ENCODE peak calls at places on chromosomes 6 and 20, in eight cellular contexts. D is astrocyte, M is WTC11, G is mammary epithelial cell, T is psoas muscle, F is fibroblast of mammary gland, N is neural progenitor cell, R is endothelial cell of umbilical vein. O is an unnamed sample.

GRCh38 chr6:35449287-35449881 is 2.8 kb upstream of the FANCE start:
- DNase-seq in F (peak; percentile 71), R (peak; percentile 62), T (no peak), N (peak; percentile 85), M (no peak), G (peak; percentile 57), D (peak; percentile 38), O (peak; percentile 74)

GRCh38 chr6:87918461-87918941 is 129.1 kb upstream of the SPACA1 start:
- DNase-seq in D (peak; percentile 30), M (no peak), N (no peak), R (no peak), G (no peak), T (no peak), F (no peak), O (no peak)

GRCh38 chr6:35427851-35428321 is 24.3 kb upstream of the FANCE start:
- DNase-seq in R (peak; percentile 53), F (peak; percentile 84), G (no peak), N (no peak), M (no peak), T (no peak), D (peak; percentile 76), O (peak; percentile 24)

GRCh38 chr20:60341062-60341461 is 382.8 kb downstream of the CDH26 start:
- DNase-seq in T (no peak), D (no peak), R (no peak), M (no peak), N (no peak), G (no peak), F (no peak), O (no peak)

GRCh38 chr6:18323935-18324707 is 59.8 kb upstream of the DEK start:
- DNase-seq in M (no peak), R (peak; percentile 69), N (peak; percentile 72), G (peak; percentile 40), D (peak; percentile 21), T (no peak), F (peak; percentile 57), O (peak; percentile 64)

GRCh38 chr6:8113260-8113659 is 10.9 kb upstream of the EEF1E1 start:
- DNase-seq in F (peak; percentile 11), G (no peak), N (no peak), D (peak; percentile 11), T (no peak), M (no peak), R (no peak), O (no peak)

GRCh38 chr20:3651204-3651970 is 11.8 kb downstream of the GFRA4 start:
- DNase-seq in D (no peak), R (no peak), G (no peak), T (no peak), N (no peak), F (no peak), M (no peak), O (no peak)

GRCh38 chr20:49510562-49511117 is 28.2 kb upstream of the KCNB1 start:
- DNase-seq in M (no peak), D (peak; percentile 94), N (no peak), T (peak; percentile 93), F (peak; percentile 90), G (no peak), R (no peak), O (peak; percentile 20)

GRCh38 chr20:36082516-36082915 is 72.0 kb upstream of the EPB41L1 start:
- DNase-seq in M (no peak), D (no peak), R (no peak), N (no peak), F (no peak), T (no peak), G (no peak), O (no peak)

GRCh38 chr6:113855500-113856010 is 1.6 kb upstream of the MARCKS start:
- DNase-seq in D (peak; percentile 40), F (peak; percentile 39), R (peak; percentile 84), G (peak; percentile 34), T (no peak), N (peak; percentile 67), M (peak; percentile 26), O (no peak)

GRCh38 chr6:157944983-157945931 is 36.4 kb upstream of the SYNJ2 start:
- DNase-seq in N (no peak), D (peak; percentile 72), F (peak; percentile 66), R (no peak), G (no peak), M (no peak), T (no peak), O (no peak)

GRCh38 chr6:146364816-146365594 is 178.6 kb upstream of the RAB32 start:
- DNase-seq in D (no peak), R (peak; percentile 36), G (no peak), T (no peak), N (no peak), F (no peak), M (no peak), O (peak; percentile 14)

GRCh38 chr6:37566209-37566859 is 66.6 kb upstream of the CCDC167 start:
- DNase-seq in F (peak; percentile 11), G (peak; percentile 13), D (no peak), N (peak; percentile 89), T (peak; percentile 65), R (peak; percentile 59), M (peak; percentile 86), O (peak; percentile 34)

GRCh38 chr6:153130515-153131036 is 506 bp downstream of the RGS17 start:
- DNase-seq in G (peak; percentile 35), N (no peak), D (no peak), F (no peak), T (no peak), R (no peak), M (peak; percentile 36), O (peak; percentile 9)

GRCh38 chr6:5584072-5584471 is 322.8 kb downstream of the FARS2 start:
- DNase-seq in M (no peak), R (no peak), T (no peak), F (peak; percentile 73), G (no peak), N (no peak), D (peak; percentile 80), O (no peak)

GRCh38 chr6:39707962-39708683 is 17.1 kb downstream of the KIF6 start:
- DNase-seq in N (no peak), G (no peak), T (no peak), R (no peak), D (peak; percentile 21), M (no peak), F (peak; percentile 37), O (no peak)

GRCh38 chr20:49636447-49636846 is 68.5 kb upstream of the PTGIS start:
- DNase-seq in G (no peak), R (no peak), D (no peak), M (no peak), F (no peak), N (no peak), T (peak; percentile 78), O (no peak)

GRCh38 chr6:134176283-134176975 is 124.0 kb upstream of the SLC2A12 start:
- DNase-seq in N (peak; percentile 69), R (peak; percentile 62), F (peak; percentile 18), D (peak; percentile 58), G (no peak), M (peak; percentile 60), T (peak; percentile 85), O (no peak)

DNA sequence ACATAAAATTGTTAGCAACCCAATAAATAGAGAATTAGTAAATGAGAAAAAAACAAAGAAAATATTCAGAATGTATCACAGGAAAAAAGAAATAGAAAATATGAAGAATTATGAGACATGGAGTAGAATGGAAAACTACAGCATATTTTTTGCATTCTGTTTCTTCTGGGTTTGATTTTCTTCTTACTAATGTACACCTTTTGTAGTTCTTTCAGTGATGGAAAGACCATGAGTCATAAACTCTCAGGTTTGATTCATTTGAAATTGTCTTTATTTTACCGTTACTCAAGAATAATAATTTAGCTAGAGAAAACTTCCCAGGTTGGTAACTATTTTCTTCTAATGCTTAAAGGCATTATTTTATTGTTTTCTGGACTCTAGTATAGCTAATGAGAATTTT is 90.3 kb upstream of the TMEM170B start:
- DNase-seq in N (no peak), T (no peak), F (no peak), G (no peak), D (no peak), R (no peak), M (no peak), O (no peak)
- TF ChIP-seq CTCF in N (no peak), T (no peak), F (no peak), G (no peak), D (no peak), R (no peak), M (no peak), O (no peak)

GRCh38 chr6:167968091-167968490 is 29.4 kb upstream of the KIF25 start:
- DNase-seq in M (peak; percentile 83), G (no peak), N (peak; percentile 64), D (no peak), T (no peak), F (peak; percentile 10), R (no peak), O (peak; percentile 30)
- TF ChIP-seq CTCF in M (peak; percentile 60), G (peak; percentile 55), N (peak; percentile 75), D (peak; percentile 8), T (peak; percentile 29), F (peak; percentile 42), R (peak; percentile 27), O (peak; percentile 25)

DNA sequence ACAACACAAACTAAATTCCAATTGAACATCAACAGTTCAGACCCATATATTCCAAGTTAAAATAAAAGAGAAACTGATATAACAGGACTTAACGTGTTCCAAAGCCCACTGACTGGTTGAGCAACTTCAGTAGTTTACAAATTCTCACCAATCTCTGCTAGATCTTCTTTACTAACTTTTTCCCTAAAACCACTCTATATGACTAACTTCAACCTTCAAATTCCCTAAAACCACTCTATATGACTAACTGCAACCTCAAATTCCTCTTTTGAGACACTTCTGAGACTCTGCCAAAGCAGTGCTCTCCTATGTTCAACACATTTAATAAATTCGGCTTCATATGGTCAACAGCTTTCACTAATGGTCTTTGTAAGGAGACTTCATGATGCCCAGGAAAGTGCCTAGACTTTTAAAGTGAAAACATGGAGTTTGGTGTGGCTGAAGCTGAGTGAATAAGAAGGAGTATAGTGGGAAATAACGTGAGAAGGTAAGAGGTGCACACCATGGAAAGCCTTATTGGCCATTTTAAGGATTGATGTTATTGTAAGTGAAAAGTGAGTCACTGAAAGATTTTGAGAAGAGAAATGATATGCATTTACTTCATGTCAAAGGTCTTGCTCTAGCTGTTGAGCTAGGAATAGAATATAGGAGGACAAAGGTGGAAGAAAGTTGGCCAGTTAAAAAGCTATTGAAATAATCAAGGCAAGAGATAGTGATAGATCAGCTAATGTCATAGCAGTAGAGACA is 134.0 kb upstream of the HCRTR2 start:
- DNase-seq in N (no peak), D (peak; percentile 91), T (no peak), F (peak; percentile 81), M (no peak), R (no peak), G (peak; percentile 92), O (peak; percentile 20)
- TF ChIP-seq CTCF in N (no peak), D (no peak), T (no peak), F (no peak), M (no peak), R (no peak), G (no peak), O (no peak)

GRCh38 chr6:170267688-170268087 is 23.2 kb downstream of the DLL1 start:
- DNase-seq in R (no peak), T (no peak), N (no peak), G (no peak), M (no peak), F (no peak), D (no peak), O (no peak)

GRCh38 chr6:170269151-170269872 is 21.6 kb downstream of the DLL1 start:
- DNase-seq in D (no peak), M (no peak), F (no peak), N (peak; percentile 42), G (no peak), R (no peak), T (peak; percentile 56), O (no peak)

GRCh38 chr6:170266061-170266825 is 24.6 kb downstream of the DLL1 start:
- DNase-seq in D (no peak), G (no peak), R (no peak), M (no peak), N (peak; percentile 35), F (no peak), T (no peak), O (no peak)

GRCh38 chr6:170269873-170270541 is 20.9 kb downstream of the DLL1 start:
- DNase-seq in M (no peak), D (no peak), N (peak; percentile 52), F (no peak), R (no peak), T (peak; percentile 44), G (no peak), O (no peak)

GRCh38 chr6:170268216-170269129 is 22.4 kb downstream of the DLL1 start:
- DNase-seq in N (no peak), T (peak; percentile 44), R (no peak), M (no peak), F (no peak), D (no peak), G (no peak), O (no peak)
- TF ChIP-seq CTCF in N (no peak), T (no peak), R (no peak), M (no peak), F (no peak), D (no peak), G (no peak), O (no peak)